ENCODE peak calls at places on chromosome 11, in seven cellular contexts. M, P, C, Y, Q, G and A are unnamed samples.

GRCh38 chr11:1034001-1034400 is 2.5 kb downstream of the MUC6 start:
- DNase-seq in M (no peak), P (no peak), Q (no peak), C (no peak), Y (no peak), G (no peak), A (no peak)

GRCh38 chr11:31655483-31655882 is 145.9 kb downstream of the ELP4 start:
- DNase-seq in G (no peak), Y (peak), P (peak), M (peak), Q (peak), C (no peak), A (peak)

GRCh38 chr11:126992065-126992803 is 8.3 kb downstream of the KIRREL3 start:
- DNase-seq in P (peak), G (no peak), C (no peak), M (peak), Q (peak), Y (peak), A (peak)

GRCh38 chr11:130212431-130212961 is 52.9 kb downstream of the ST14 start:
- DNase-seq in Y (no peak), G (no peak), M (no peak), P (no peak), C (peak), Q (no peak), A (no peak)

GRCh38 chr11:95512177-95512576 is 277.4 kb downstream of the FAM76B start:
- DNase-seq in C (no peak), P (peak), M (peak), G (no peak), Y (peak), Q (no peak), A (peak)

GRCh38 chr11:74468058-74468457 is 709 bp upstream of the KCNE3 start:
- DNase-seq in Y (no peak), C (no peak), G (no peak), Q (no peak), P (no peak), M (no peak), A (no peak)

GRCh38 chr11:131195801-131196517 is 174.5 kb upstream of the NTM start:
- DNase-seq in G (no peak), M (peak), Y (peak), C (no peak), P (peak), Q (peak), A (peak)

GRCh38 chr11:129372609-129373488 is 2.8 kb upstream of the BARX2 start:
- DNase-seq in M (no peak), Q (no peak), P (no peak), G (no peak), C (no peak), Y (no peak), A (no peak)

GRCh38 chr11:87431386-87431785 is 393.7 kb downstream of the TMEM135 start:
- DNase-seq in G (no peak), P (no peak), M (no peak), Q (no peak), Y (no peak), C (no peak), A (no peak)

GRCh38 chr11:69650081-69650831 is 9.3 kb downstream of the CCND1 start:
- DNase-seq in P (no peak), Y (no peak), Q (no peak), C (peak), G (no peak), M (peak), A (no peak)

GRCh38 chr11:117851852-117852251 is 24.6 kb downstream of the FXYD6 start:
- DNase-seq in Y (no peak), P (no peak), G (no peak), Q (no peak), C (peak), M (no peak), A (peak)

GRCh38 chr11:106331163-106331562 is 253.7 kb downstream of the AASDHPPT start:
- DNase-seq in Y (peak), C (no peak), G (no peak), P (no peak), M (peak), Q (no peak), A (no peak)

GRCh38 chr11:19693146-19693545 is 19.5 kb upstream of the NAV2 start:
- DNase-seq in M (no peak), Y (no peak), P (no peak), G (no peak), Q (no peak), C (no peak), A (no peak)

GRCh38 chr11:20026629-20027545 is 133.4 kb downstream of the DBX1 start:
- DNase-seq in M (no peak), Y (peak), G (peak), Q (no peak), C (no peak), P (no peak), A (no peak)

GRCh38 chr11:117313828-117314768 is 2.0 kb downstream of the BACE1 start:
- DNase-seq in G (no peak), C (peak), Y (no peak), M (no peak), Q (no peak), P (no peak), A (no peak)

GRCh38 chr11:110147965-110148709 is 54.9 kb downstream of the ZC3H12C start:
- DNase-seq in C (no peak), G (no peak), Y (peak), P (peak), Q (peak), M (peak), A (peak)

GRCh38 chr11:110196241-110196754 is 100.1 kb downstream of the RDX start:
- DNase-seq in G (no peak), P (peak), M (peak), C (no peak), Y (peak), Q (peak), A (peak)

GRCh38 chr11:115499891-115500290 is 4.3 kb downstream of the CADM1 start:
- DNase-seq in Y (no peak), M (no peak), G (no peak), P (no peak), C (no peak), Q (no peak), A (no peak)

GRCh38 chr11:92528051-92528450 is 303.4 kb downstream of the FAT3 start:
- DNase-seq in Y (no peak), P (peak), G (no peak), M (no peak), C (no peak), Q (no peak), A (peak)

GRCh38 chr11:57645716-57646085 is 4.0 kb downstream of the YPEL4 start:
- DNase-seq in M (no peak), C (no peak), Q (no peak), Y (no peak), G (no peak), P (no peak), A (no peak)

GRCh38 chr11:76512851-76513653 is 68.2 kb downstream of the EMSY start:
- DNase-seq in G (no peak), C (no peak), Q (peak), Y (peak), P (peak), M (no peak), A (peak)